ENCODE peak calls at places on chromosomes 2 and 18, in eight cellular contexts. One of them, this sample, is unnamed.

GRCh38 chr2:121309801-121310200 is 24.8 kb upstream of the TFCP2L1 start:
- DNase-seq in OCI-LY7: no peak
- DNase-seq in upper lobe of right lung: no peak
- DNase-seq in uterus: no peak
- DNase-seq in AG04450: no peak
- DNase-seq in cardiac muscle cell: no peak
- DNase-seq in BE2C: no peak
- DNase-seq in fibroblast of mammary gland: peak
- DNase-seq in this sample: no peak

GRCh38 chr2:163266772-163267171 is 428.2 kb upstream of the KCNH7 start:
- DNase-seq in OCI-LY7: no peak
- DNase-seq in upper lobe of right lung: no peak
- DNase-seq in uterus: no peak
- DNase-seq in AG04450: peak
- DNase-seq in cardiac muscle cell: no peak
- DNase-seq in BE2C: no peak
- DNase-seq in fibroblast of mammary gland: peak
- DNase-seq in this sample: peak

GRCh38 chr2:223185638-223186037 is 133.6 kb downstream of the KCNE4 start:
- DNase-seq in OCI-LY7: no peak
- DNase-seq in upper lobe of right lung: no peak
- DNase-seq in uterus: no peak
- DNase-seq in AG04450: no peak
- DNase-seq in cardiac muscle cell: no peak
- DNase-seq in BE2C: no peak
- DNase-seq in fibroblast of mammary gland: no peak
- DNase-seq in this sample: no peak

GRCh38 chr2:207044380-207044779 is 105.1 kb downstream of the CPO start:
- DNase-seq in OCI-LY7: no peak
- DNase-seq in upper lobe of right lung: no peak
- DNase-seq in uterus: no peak
- DNase-seq in AG04450: no peak
- DNase-seq in cardiac muscle cell: no peak
- DNase-seq in BE2C: no peak
- DNase-seq in fibroblast of mammary gland: no peak
- DNase-seq in this sample: no peak

GRCh38 chr18:28382215-28382879 is 205.4 kb upstream of the CDH2 start:
- DNase-seq in OCI-LY7: no peak
- DNase-seq in upper lobe of right lung: no peak
- DNase-seq in uterus: no peak
- DNase-seq in AG04450: no peak
- DNase-seq in cardiac muscle cell: no peak
- DNase-seq in BE2C: no peak
- DNase-seq in fibroblast of mammary gland: no peak
- DNase-seq in this sample: no peak

GRCh38 chr18:8709248-8710059 is 4.1 kb downstream of the MTCL1 start:
- DNase-seq in OCI-LY7: no peak
- DNase-seq in upper lobe of right lung: no peak
- DNase-seq in uterus: no peak
- DNase-seq in AG04450: no peak
- DNase-seq in cardiac muscle cell: no peak
- DNase-seq in BE2C: no peak
- DNase-seq in fibroblast of mammary gland: no peak
- DNase-seq in this sample: no peak

GRCh38 chr18:11407900-11408299 is 201.5 kb upstream of the SLC35G4 start:
- DNase-seq in OCI-LY7: no peak
- DNase-seq in upper lobe of right lung: no peak
- DNase-seq in uterus: no peak
- DNase-seq in AG04450: no peak
- DNase-seq in cardiac muscle cell: no peak
- DNase-seq in BE2C: no peak
- DNase-seq in fibroblast of mammary gland: peak
- DNase-seq in this sample: peak

GRCh38 chr18:48913201-48913600 is 37.6 kb downstream of the SMAD7 start:
- DNase-seq in OCI-LY7: peak
- DNase-seq in upper lobe of right lung: peak
- DNase-seq in uterus: peak
- DNase-seq in AG04450: no peak
- DNase-seq in cardiac muscle cell: no peak
- DNase-seq in BE2C: no peak
- DNase-seq in fibroblast of mammary gland: no peak
- DNase-seq in this sample: no peak

GRCh38 chr2:128821010-128821409 is 502.3 kb upstream of the HS6ST1 start:
- DNase-seq in OCI-LY7: no peak
- DNase-seq in upper lobe of right lung: no peak
- DNase-seq in uterus: no peak
- DNase-seq in AG04450: no peak
- DNase-seq in cardiac muscle cell: no peak
- DNase-seq in BE2C: no peak
- DNase-seq in fibroblast of mammary gland: no peak
- DNase-seq in this sample: no peak

GRCh38 chr2:81266106-81266505 is 961.6 kb upstream of the LRRTM1 start:
- DNase-seq in OCI-LY7: peak
- DNase-seq in upper lobe of right lung: no peak
- DNase-seq in uterus: no peak
- DNase-seq in AG04450: no peak
- DNase-seq in cardiac muscle cell: peak
- DNase-seq in BE2C: peak
- DNase-seq in fibroblast of mammary gland: no peak
- DNase-seq in this sample: peak

GRCh38 chr2:239143858-239144712 is 256.7 kb downstream of the HDAC4 start:
- DNase-seq in OCI-LY7: peak
- DNase-seq in upper lobe of right lung: no peak
- DNase-seq in uterus: no peak
- DNase-seq in AG04450: peak
- DNase-seq in cardiac muscle cell: peak
- DNase-seq in BE2C: peak
- DNase-seq in fibroblast of mammary gland: peak
- DNase-seq in this sample: peak

GRCh38 chr2:80489718-80490117 is 185.2 kb upstream of the LRRTM1 start:
- DNase-seq in OCI-LY7: no peak
- DNase-seq in upper lobe of right lung: no peak
- DNase-seq in uterus: no peak
- DNase-seq in AG04450: no peak
- DNase-seq in cardiac muscle cell: no peak
- DNase-seq in BE2C: no peak
- DNase-seq in fibroblast of mammary gland: peak
- DNase-seq in this sample: no peak

GRCh38 chr2:46657042-46657504 is 177.7 kb downstream of the TMEM247 start:
- DNase-seq in OCI-LY7: peak
- DNase-seq in upper lobe of right lung: no peak
- DNase-seq in uterus: peak
- DNase-seq in AG04450: no peak
- DNase-seq in cardiac muscle cell: peak
- DNase-seq in BE2C: no peak
- DNase-seq in fibroblast of mammary gland: peak
- DNase-seq in this sample: no peak

GRCh38 chr2:234991793-234992192 is 40.0 kb downstream of the SH3BP4 start:
- DNase-seq in OCI-LY7: no peak
- DNase-seq in upper lobe of right lung: no peak
- DNase-seq in uterus: no peak
- DNase-seq in AG04450: no peak
- DNase-seq in cardiac muscle cell: peak
- DNase-seq in BE2C: no peak
- DNase-seq in fibroblast of mammary gland: peak
- DNase-seq in this sample: no peak

GRCh38 chr2:113227290-113227689 is 51.4 kb downstream of the PAX8 start:
- DNase-seq in OCI-LY7: no peak
- DNase-seq in upper lobe of right lung: no peak
- DNase-seq in uterus: no peak
- DNase-seq in AG04450: no peak
- DNase-seq in cardiac muscle cell: no peak
- DNase-seq in BE2C: no peak
- DNase-seq in fibroblast of mammary gland: no peak
- DNase-seq in this sample: no peak

GRCh38 chr2:35116151-35116550 is 1239.4 kb upstream of the CRIM1 start:
- DNase-seq in OCI-LY7: no peak
- DNase-seq in upper lobe of right lung: no peak
- DNase-seq in uterus: no peak
- DNase-seq in AG04450: no peak
- DNase-seq in cardiac muscle cell: no peak
- DNase-seq in BE2C: no peak
- DNase-seq in fibroblast of mammary gland: no peak
- DNase-seq in this sample: no peak

GRCh38 chr2:35114765-35115164 is 1240.8 kb upstream of the CRIM1 start:
- DNase-seq in OCI-LY7: no peak
- DNase-seq in upper lobe of right lung: no peak
- DNase-seq in uterus: no peak
- DNase-seq in AG04450: no peak
- DNase-seq in cardiac muscle cell: peak
- DNase-seq in BE2C: peak
- DNase-seq in fibroblast of mammary gland: no peak
- DNase-seq in this sample: no peak
- TF ChIP-seq CTCF in OCI-LY7: no peak
- TF ChIP-seq CTCF in upper lobe of right lung: no peak
- TF ChIP-seq CTCF in uterus: no peak
- TF ChIP-seq CTCF in AG04450: no peak
- TF ChIP-seq CTCF in cardiac muscle cell: no peak
- TF ChIP-seq CTCF in BE2C: peak
- TF ChIP-seq CTCF in fibroblast of mammary gland: no peak
- TF ChIP-seq CTCF in this sample: peak

GRCh38 chr2:227511955-227512354 is 40.0 kb downstream of the AGFG1 start:
- DNase-seq in OCI-LY7: no peak
- DNase-seq in upper lobe of right lung: no peak
- DNase-seq in uterus: no peak
- DNase-seq in AG04450: no peak
- DNase-seq in cardiac muscle cell: no peak
- DNase-seq in BE2C: no peak
- DNase-seq in fibroblast of mammary gland: no peak
- DNase-seq in this sample: no peak

GRCh38 chr2:227510620-227510958 is 38.6 kb downstream of the AGFG1 start:
- DNase-seq in OCI-LY7: no peak
- DNase-seq in upper lobe of right lung: no peak
- DNase-seq in uterus: no peak
- DNase-seq in AG04450: no peak
- DNase-seq in cardiac muscle cell: no peak
- DNase-seq in BE2C: no peak
- DNase-seq in fibroblast of mammary gland: no peak
- DNase-seq in this sample: no peak

GRCh38 chr2:227511239-227511930 is 39.4 kb downstream of the AGFG1 start:
- DNase-seq in OCI-LY7: no peak
- DNase-seq in upper lobe of right lung: no peak
- DNase-seq in uterus: no peak
- DNase-seq in AG04450: no peak
- DNase-seq in cardiac muscle cell: no peak
- DNase-seq in BE2C: no peak
- DNase-seq in fibroblast of mammary gland: no peak
- DNase-seq in this sample: no peak

GRCh38 chr2:227515742-227516141 is 43.8 kb downstream of the AGFG1 start:
- DNase-seq in OCI-LY7: no peak
- DNase-seq in upper lobe of right lung: no peak
- DNase-seq in uterus: no peak
- DNase-seq in AG04450: no peak
- DNase-seq in cardiac muscle cell: no peak
- DNase-seq in BE2C: no peak
- DNase-seq in fibroblast of mammary gland: no peak
- DNase-seq in this sample: no peak

DNA sequence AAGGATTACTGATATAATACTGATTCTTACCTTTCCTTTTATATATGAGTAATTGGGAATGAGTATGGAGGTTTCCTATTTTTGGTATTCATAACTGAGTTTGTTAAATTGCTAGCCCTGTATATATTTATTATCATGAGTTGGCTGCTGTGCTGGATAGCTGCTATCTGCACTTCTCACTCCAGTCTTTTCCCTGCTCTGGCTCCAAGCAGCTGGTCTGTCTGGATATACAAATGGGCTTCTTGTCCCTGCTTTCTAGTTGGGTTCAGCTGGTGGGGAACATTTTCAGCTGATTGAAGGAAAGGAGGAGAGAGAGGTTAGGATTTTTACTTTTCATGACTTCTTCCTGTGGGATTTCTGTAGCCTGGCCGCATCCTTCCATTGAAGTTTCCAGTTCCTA is 41.2 kb downstream of the AGFG1 start:
- DNase-seq in OCI-LY7: no peak
- DNase-seq in upper lobe of right lung: no peak
- DNase-seq in uterus: no peak
- DNase-seq in AG04450: no peak
- DNase-seq in cardiac muscle cell: peak
- DNase-seq in BE2C: peak
- DNase-seq in fibroblast of mammary gland: no peak
- DNase-seq in this sample: no peak
- H3K4me3 ChIP-seq in OCI-LY7: no peak
- H3K4me3 ChIP-seq in upper lobe of right lung: no peak
- H3K4me3 ChIP-seq in uterus: no peak
- H3K4me3 ChIP-seq in AG04450: no peak
- H3K4me3 ChIP-seq in cardiac muscle cell: no peak
- H3K4me3 ChIP-seq in BE2C: no peak
- H3K4me3 ChIP-seq in fibroblast of mammary gland: no peak
- H3K4me3 ChIP-seq in this sample: no peak

DNA sequence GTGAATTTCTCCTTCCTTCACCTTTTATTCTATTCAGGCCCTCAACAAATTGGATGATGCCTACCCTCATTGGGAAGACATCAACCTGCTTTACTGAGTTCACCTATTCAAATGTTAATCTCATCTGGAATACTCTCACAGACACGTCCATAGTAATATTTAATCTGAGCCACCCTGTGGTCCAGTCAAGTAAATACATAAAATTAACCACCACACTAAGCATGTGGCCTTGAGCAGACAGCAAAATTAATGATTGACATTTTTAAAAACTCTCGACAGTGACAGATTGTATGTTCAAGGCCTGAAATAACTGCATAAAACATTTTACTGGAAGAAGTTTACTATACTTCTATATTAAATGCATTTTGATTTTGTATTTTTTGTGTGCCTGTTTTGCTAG is 540.6 kb upstream of the GCFC2 start:
- DNase-seq in OCI-LY7: no peak
- DNase-seq in upper lobe of right lung: no peak
- DNase-seq in uterus: no peak
- DNase-seq in AG04450: no peak
- DNase-seq in cardiac muscle cell: no peak
- DNase-seq in BE2C: no peak
- DNase-seq in fibroblast of mammary gland: no peak
- DNase-seq in this sample: no peak
- TF ChIP-seq CTCF in OCI-LY7: no peak
- TF ChIP-seq CTCF in upper lobe of right lung: no peak
- TF ChIP-seq CTCF in uterus: no peak
- TF ChIP-seq CTCF in AG04450: no peak
- TF ChIP-seq CTCF in cardiac muscle cell: no peak
- TF ChIP-seq CTCF in BE2C: no peak
- TF ChIP-seq CTCF in fibroblast of mammary gland: no peak
- TF ChIP-seq CTCF in this sample: no peak

DNA sequence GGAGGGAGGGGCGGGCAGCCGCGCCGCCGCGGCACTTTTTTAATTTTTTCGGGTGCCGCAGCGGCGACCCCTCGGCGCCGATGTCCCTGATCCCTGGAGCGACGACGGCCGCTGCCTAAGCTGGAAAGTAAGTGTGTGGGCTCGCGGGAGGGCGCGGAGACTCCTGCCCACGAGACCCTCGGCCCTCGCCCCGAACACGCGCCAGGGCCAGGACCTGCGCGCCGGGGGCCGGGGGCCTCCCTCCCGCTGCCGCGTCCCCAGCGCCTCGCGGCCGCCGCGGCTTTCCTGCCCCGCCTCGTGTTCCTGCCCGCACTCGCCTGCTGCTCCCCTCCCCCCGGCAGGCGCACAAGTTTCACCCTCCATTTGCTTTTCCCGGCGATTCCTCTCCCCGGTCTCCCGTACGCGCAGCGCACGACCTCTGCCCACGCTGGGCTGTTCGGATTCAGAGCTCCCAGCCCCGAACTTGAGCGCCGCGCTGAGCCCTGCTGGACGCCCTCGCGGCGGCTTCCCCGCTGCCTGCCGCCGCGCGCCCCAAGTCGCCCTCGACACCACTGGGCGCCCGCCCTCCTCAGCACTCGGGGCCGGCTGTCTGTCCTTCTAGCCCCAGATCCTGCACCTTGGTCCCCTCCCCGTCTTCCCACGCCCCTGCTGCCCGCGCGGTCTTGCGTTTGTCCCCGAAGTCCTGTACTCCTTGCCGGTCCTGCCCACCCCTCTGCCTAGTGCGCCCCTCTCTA is 507 bp downstream of the PKP4 start:
- DNase-seq in OCI-LY7: peak
- DNase-seq in upper lobe of right lung: peak
- DNase-seq in uterus: peak
- DNase-seq in AG04450: no peak
- DNase-seq in cardiac muscle cell: peak
- DNase-seq in BE2C: peak
- DNase-seq in fibroblast of mammary gland: peak
- DNase-seq in this sample: no peak
- H3K4me3 ChIP-seq in OCI-LY7: peak
- H3K4me3 ChIP-seq in upper lobe of right lung: peak
- H3K4me3 ChIP-seq in uterus: peak
- H3K4me3 ChIP-seq in AG04450: peak
- H3K4me3 ChIP-seq in cardiac muscle cell: peak
- H3K4me3 ChIP-seq in BE2C: peak
- H3K4me3 ChIP-seq in fibroblast of mammary gland: peak
- H3K4me3 ChIP-seq in this sample: peak

This sample was measured in retinal pigment epithelial cell.